ENCODE peak calls at places on chromosomes 2 and 18, in six cellular contexts. U, L, Y, R, W and O are unnamed samples.

GRCh38 chr18:35413163-35413511 is 36.0 kb upstream of the ZNF396 start:
- DNase-seq in U (no peak), L (no peak), Y (no peak), R (no peak), W (no peak), O (no peak)

GRCh38 chr2:106197878-106198277 is 3.8 kb upstream of the UXS1 start:
- DNase-seq in U (no peak), L (no peak), Y (no peak), R (no peak), W (no peak), O (no peak)

GRCh38 chr2:47650001-47650535 is 132.9 kb upstream of the MSH6 start:
- DNase-seq in U (no peak), L (no peak), Y (no peak), R (no peak), W (no peak), O (no peak)

GRCh38 chr2:128773641-128774319 is 455.1 kb upstream of the HS6ST1 start:
- DNase-seq in U (peak), L (no peak), Y (no peak), R (peak), W (no peak), O (no peak)

GRCh38 chr2:188884051-188884450 is 90.1 kb upstream of the COL3A1 start:
- DNase-seq in U (no peak), L (no peak), Y (no peak), R (no peak), W (no peak), O (no peak)

GRCh38 chr2:236600892-236601291 is 31.3 kb downstream of the ACKR3 start:
- DNase-seq in U (no peak), L (no peak), Y (no peak), R (peak), W (no peak), O (no peak)

GRCh38 chr2:140714586-140714985 is 1416.2 kb downstream of the LRP1B start:
- DNase-seq in U (no peak), L (no peak), Y (no peak), R (no peak), W (no peak), O (no peak)

GRCh38 chr2:205754924-205755321 is 72.6 kb downstream of the NRP2 start:
- DNase-seq in U (no peak), L (no peak), Y (peak), R (no peak), W (no peak), O (no peak)

GRCh38 chr18:72107647-72108046 is 436.5 kb downstream of the CBLN2 start:
- DNase-seq in U (no peak), L (peak), Y (no peak), R (no peak), W (no peak), O (no peak)

GRCh38 chr2:174112073-174112472 is 136.3 kb downstream of the OLA1 start:
- DNase-seq in U (no peak), L (no peak), Y (no peak), R (no peak), W (no peak), O (no peak)

GRCh38 chr2:726158-726557 is 49.0 kb upstream of the TMEM18 start:
- DNase-seq in U (no peak), L (no peak), Y (no peak), R (no peak), W (no peak), O (no peak)

GRCh38 chr2:98039085-98039756 is 43.5 kb upstream of the TMEM131 start:
- DNase-seq in U (no peak), L (no peak), Y (peak), R (no peak), W (no peak), O (no peak)

GRCh38 chr18:9741821-9742541 is 33.9 kb downstream of the RAB31 start:
- DNase-seq in U (peak), L (peak), Y (no peak), R (peak), W (peak), O (no peak)

GRCh38 chr18:41783879-41784278 is 171.2 kb upstream of the PIK3C3 start:
- DNase-seq in U (no peak), L (no peak), Y (no peak), R (no peak), W (no peak), O (no peak)

GRCh38 chr2:241849616-241850543 is 8.8 kb downstream of the PDCD1 start:
- DNase-seq in U (no peak), L (no peak), Y (no peak), R (no peak), W (no peak), O (no peak)

GRCh38 chr2:27428978-27429541 is 629 bp downstream of the NRBP1 start:
- DNase-seq in U (peak), L (no peak), Y (peak), R (peak), W (peak), O (no peak)

GRCh38 chr2:66443977-66444855 is 9.3 kb downstream of the MEIS1 start:
- DNase-seq in U (no peak), L (no peak), Y (no peak), R (no peak), W (no peak), O (no peak)

GRCh38 chr2:228283491-228284171 is 102.1 kb upstream of the SPHKAP start:
- DNase-seq in U (no peak), L (no peak), Y (no peak), R (no peak), W (no peak), O (no peak)

GRCh38 chr18:44915661-44916060 is 235.0 kb downstream of the SETBP1 start:
- DNase-seq in U (no peak), L (no peak), Y (no peak), R (no peak), W (no peak), O (no peak)

GRCh38 chr2:12816379-12817306 is 99.9 kb downstream of the TRIB2 start:
- DNase-seq in U (no peak), L (no peak), Y (no peak), R (no peak), W (no peak), O (no peak)

GRCh38 chr2:176814740-176815367 is 397.7 kb upstream of the HNRNPA3 start:
- DNase-seq in U (no peak), L (no peak), Y (no peak), R (no peak), W (no peak), O (no peak)

GRCh38 chr2:226478121-226478809 is 321.4 kb downstream of the IRS1 start:
- DNase-seq in U (no peak), L (no peak), Y (peak), R (no peak), W (peak), O (no peak)

GRCh38 chr2:45343618-45344017 is 267.4 kb downstream of the SRBD1 start:
- DNase-seq in U (no peak), L (no peak), Y (no peak), R (no peak), W (no peak), O (no peak)

DNA sequence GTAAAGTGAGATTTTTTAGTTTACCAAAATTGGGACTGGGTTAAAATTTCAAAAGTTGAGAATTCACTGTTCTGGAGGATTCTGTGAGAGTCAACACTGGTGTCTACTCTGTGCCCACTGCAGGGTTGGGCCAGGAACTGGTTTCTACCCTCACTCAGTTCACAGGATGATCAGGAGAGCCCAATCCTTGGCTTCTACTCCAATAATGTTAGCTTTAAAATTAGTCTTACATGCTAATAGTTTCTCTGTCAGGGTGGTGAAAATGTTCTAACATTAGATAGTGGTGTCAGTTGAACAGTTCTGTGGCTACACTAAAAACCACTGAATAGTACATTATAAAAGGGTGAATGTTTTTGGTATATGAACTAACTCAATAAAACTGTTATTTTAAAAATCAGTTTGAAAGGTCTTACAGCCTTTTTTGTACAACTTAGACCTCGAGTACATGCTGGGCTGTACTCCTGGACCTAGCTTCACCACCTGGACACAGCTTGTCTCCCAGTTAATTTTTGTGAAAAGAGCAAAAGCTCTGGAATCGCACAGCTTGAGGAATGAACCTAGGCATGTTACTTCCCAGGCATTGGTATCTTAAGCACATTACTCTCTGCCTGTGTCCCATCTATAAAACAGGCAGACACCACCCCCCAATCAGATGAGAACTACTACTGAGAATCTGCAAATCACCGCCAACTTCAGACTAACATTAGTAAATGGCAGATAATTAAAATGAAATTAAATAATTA is 44.4 kb downstream of the ACVR1 start:
- DNase-seq in U (no peak), L (no peak), Y (no peak), R (no peak), W (no peak), O (no peak)
- H3K27ac ChIP-seq in U (peak), L (no peak), Y (peak), R (no peak), W (no peak), O (no peak)

GRCh38 chr2:127096280-127096679 is 10.7 kb downstream of the BIN1 start:
- DNase-seq in U (peak), L (no peak), Y (no peak), R (peak), W (no peak), O (no peak)
- H3K27ac ChIP-seq in U (no peak), L (no peak), Y (peak), R (no peak), W (no peak), O (no peak)

GRCh38 chr2:65351234-65351947 is 81.0 kb downstream of the SPRED2 start:
- DNase-seq in U (no peak), L (no peak), Y (no peak), R (no peak), W (no peak), O (no peak)
- H3K27ac ChIP-seq in U (no peak), L (no peak), Y (peak), R (no peak), W (no peak), O (no peak)

GRCh38 chr2:240564571-240565266 is 3.6 kb upstream of the RNPEPL1 start:
- DNase-seq in U (no peak), L (no peak), Y (peak), R (peak), W (no peak), O (no peak)
- H3K27ac ChIP-seq in U (peak), L (no peak), Y (peak), R (peak), W (no peak), O (no peak)

DNA sequence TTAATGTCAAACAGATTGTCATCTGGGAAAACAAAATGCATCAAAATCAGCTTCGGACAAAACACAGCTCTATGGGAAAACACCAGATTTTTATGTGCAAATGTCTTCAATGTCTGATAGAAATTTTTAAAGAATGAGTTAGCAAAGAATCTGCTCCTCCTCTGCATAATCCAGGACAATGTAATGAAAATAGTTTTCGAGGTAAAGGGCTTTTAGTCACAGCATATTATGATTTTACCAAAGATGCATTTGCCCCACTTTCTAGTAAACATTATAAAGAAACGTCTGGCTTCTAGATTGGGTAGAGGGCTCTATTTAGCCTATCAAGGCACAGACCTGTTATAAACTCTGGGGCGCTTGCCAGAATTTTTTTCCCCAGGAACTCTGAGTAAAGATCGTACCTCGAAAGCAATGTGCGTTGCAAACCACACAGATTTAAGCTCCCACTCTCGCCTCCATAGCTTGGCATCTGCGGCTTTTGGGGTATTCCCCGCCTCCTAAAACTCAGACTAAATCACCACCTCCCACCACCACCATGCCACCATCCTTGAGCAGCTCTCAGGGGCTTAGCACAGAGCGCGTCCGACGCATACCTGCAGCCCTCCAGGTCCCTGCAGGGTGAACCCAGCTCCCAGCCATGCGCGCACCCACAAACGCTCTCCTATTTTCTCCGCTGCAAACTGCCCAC is 926 bp downstream of the ACVR1C start:
- DNase-seq in U (no peak), L (no peak), Y (peak), R (peak), W (no peak), O (no peak)
- H3K27ac ChIP-seq in U (no peak), L (no peak), Y (peak), R (no peak), W (no peak), O (no peak)

GRCh38 chr2:209917154-209917771 is 85.2 kb upstream of the RPE start:
- DNase-seq in U (no peak), L (no peak), Y (no peak), R (no peak), W (no peak), O (no peak)

GRCh38 chr2:209913786-209914185 is 88.7 kb upstream of the RPE start:
- DNase-seq in U (no peak), L (no peak), Y (no peak), R (no peak), W (no peak), O (no peak)

GRCh38 chr2:209922116-209922515 is 80.3 kb upstream of the RPE start:
- DNase-seq in U (no peak), L (no peak), Y (no peak), R (no peak), W (no peak), O (no peak)

DNA sequence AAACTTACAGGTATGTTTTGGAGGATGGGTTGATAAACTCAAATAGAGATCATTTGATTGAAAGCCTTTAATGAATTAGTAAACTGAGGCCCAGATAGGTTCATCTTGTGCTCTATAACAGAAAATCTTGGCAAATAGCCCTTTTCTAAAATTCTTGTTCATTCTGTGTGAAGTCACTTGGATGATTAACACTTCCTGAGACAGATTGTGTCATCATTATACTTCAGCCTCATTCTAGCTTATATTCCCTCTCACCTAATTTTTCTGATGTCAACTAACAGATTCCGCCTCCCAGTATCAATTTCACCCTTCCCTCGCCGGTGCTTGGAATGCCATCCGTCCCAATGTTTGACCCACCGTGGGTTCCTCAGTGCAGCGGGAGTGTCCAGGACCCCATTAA is 84.2 kb upstream of the RPE start:
- DNase-seq in U (no peak), L (no peak), Y (no peak), R (no peak), W (no peak), O (no peak)
- H3K27ac ChIP-seq in U (no peak), L (no peak), Y (no peak), R (no peak), W (no peak), O (no peak)

DNA sequence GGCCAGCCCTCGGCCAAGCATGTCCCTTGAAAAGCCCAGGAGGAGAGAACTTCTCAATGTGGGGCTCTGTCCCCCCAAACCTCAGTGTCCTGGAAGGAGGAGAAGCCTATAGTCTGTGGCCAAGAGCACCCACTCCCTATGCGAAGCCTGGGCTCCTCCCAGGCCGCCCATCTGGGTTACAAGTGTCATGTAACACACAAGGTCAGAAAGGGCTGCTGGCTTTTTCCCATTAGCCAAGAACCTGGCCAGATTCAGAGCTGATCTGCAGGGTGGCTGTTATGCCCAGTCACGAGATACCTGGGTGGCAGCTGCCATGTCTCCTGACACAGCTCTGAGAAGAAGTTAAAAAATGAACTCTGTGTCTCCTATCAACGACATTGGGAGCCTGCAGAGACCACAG is 170.7 kb downstream of the TNS1 start:
- DNase-seq in U (no peak), L (no peak), Y (no peak), R (no peak), W (no peak), O (no peak)
- H3K27ac ChIP-seq in U (no peak), L (no peak), Y (peak), R (peak), W (peak), O (no peak)

DNA sequence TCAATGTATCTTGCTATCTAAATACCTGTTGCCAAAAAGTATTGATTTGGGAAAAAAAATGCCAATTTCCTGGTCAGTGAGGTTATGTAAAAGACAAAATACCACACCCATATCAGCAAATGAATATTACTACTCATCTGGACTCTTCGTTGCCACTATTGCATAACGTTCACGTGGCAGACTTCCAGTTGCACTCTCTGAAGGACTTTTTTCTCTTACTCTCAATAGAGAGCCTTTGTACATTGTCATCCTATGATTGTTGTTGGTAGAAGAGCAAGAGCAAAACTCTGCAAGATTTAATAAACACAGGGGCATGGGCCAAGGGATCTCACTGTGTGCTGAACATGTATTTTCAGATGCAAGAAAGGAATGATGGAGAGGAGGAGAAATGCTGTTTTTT is 689.8 kb downstream of the MBD2 start:
- DNase-seq in U (no peak), L (no peak), Y (no peak), R (no peak), W (peak), O (no peak)
- H3K27ac ChIP-seq in U (no peak), L (no peak), Y (no peak), R (no peak), W (no peak), O (no peak)

DNA sequence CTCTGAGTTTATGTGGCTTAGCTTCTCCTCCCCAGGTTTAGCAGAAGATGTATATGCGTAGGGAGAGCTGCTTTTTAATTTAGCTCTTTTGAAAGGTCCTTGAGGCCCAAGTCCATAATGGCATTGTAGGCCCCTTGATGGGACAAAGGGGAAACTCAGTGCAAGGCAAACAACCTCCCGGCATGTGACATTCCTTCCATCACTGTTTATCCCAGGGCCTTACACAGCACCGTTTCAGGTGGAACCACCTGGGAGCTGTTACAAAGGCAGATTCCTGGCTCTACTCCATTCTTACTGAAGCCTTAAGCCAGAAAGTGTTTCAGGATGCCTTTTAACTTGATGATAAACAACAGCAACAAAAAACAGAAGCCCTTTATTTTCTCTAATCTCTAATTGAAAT is 555.4 kb downstream of the SLC4A3 start:
- DNase-seq in U (no peak), L (no peak), Y (no peak), R (no peak), W (no peak), O (no peak)
- H3K27ac ChIP-seq in U (no peak), L (no peak), Y (no peak), R (no peak), W (no peak), O (no peak)

GRCh38 chr2:219508444-219508734 is 5.9 kb upstream of the ASIC4 start:
- DNase-seq in U (no peak), L (no peak), Y (no peak), R (no peak), W (no peak), O (no peak)

GRCh38 chr2:219506802-219507554 is 7.3 kb upstream of the ASIC4 start:
- DNase-seq in U (peak), L (no peak), Y (no peak), R (no peak), W (no peak), O (no peak)

GRCh38 chr2:219507555-219508443 is 6.5 kb upstream of the ASIC4 start:
- DNase-seq in U (no peak), L (no peak), Y (no peak), R (no peak), W (no peak), O (no peak)

GRCh38 chr2:219505585-219505984 is 6.9 kb downstream of the GMPPA start:
- DNase-seq in U (peak), L (no peak), Y (no peak), R (no peak), W (no peak), O (no peak)

GRCh38 chr2:219506153-219506801 is 7.6 kb downstream of the GMPPA start:
- DNase-seq in U (peak), L (no peak), Y (no peak), R (no peak), W (no peak), O (no peak)
- H3K27ac ChIP-seq in U (no peak), L (peak), Y (no peak), R (no peak), W (no peak), O (peak)